ENCODE peak calls at places on chromosomes 7 and 10, in nine cellular contexts. P is PC-9, O is tibial nerve, C is hepatocyte, R is BJ, H is lower leg skin, D is cardiac fibroblast, F is upper lobe of right lung, U is colonic mucosa. Q is an unnamed sample.

GRCh38 chr10:48612241-48612943 is 7.5 kb upstream of the ARHGAP22 start:
- DNase-seq in P (no peak), O (no peak), C (no peak), R (no peak), H (peak), D (peak), F (no peak), U (peak), Q (no peak)

GRCh38 chr10:114045071-114045737 is 1.5 kb downstream of the ADRB1 start:
- DNase-seq in P (no peak), O (no peak), C (peak), R (no peak), H (peak), D (no peak), F (peak), U (peak), Q (peak)

GRCh38 chr7:4613855-4614548 is 68.1 kb upstream of the FOXK1 start:
- DNase-seq in P (no peak), O (no peak), C (peak), R (no peak), H (no peak), D (peak), F (no peak), U (no peak), Q (no peak)

GRCh38 chr7:112081778-112082177 is 124.4 kb downstream of the DOCK4 start:
- DNase-seq in P (no peak), O (no peak), C (no peak), R (no peak), H (no peak), D (no peak), F (no peak), U (no peak), Q (no peak)

GRCh38 chr7:68542831-68543230 is 1055.4 kb upstream of the AUTS2 start:
- DNase-seq in P (no peak), O (no peak), C (no peak), R (no peak), H (no peak), D (no peak), F (no peak), U (no peak), Q (no peak)

GRCh38 chr10:86798636-86799035 is 42.2 kb downstream of the BMPR1A start:
- DNase-seq in P (no peak), O (no peak), C (no peak), R (peak), H (no peak), D (no peak), F (no peak), U (no peak), Q (peak)

GRCh38 chr7:139763330-139763729 is 14.5 kb downstream of the HIPK2 start:
- DNase-seq in P (no peak), O (no peak), C (no peak), R (no peak), H (no peak), D (peak), F (no peak), U (no peak), Q (no peak)

GRCh38 chr7:143049380-143049779 is 2.8 kb upstream of the OR6V1 start:
- DNase-seq in P (no peak), O (no peak), C (no peak), R (no peak), H (no peak), D (peak), F (no peak), U (no peak), Q (no peak)

GRCh38 chr7:37698782-37699181 is 15.2 kb downstream of the GPR141 start:
- DNase-seq in P (no peak), O (no peak), C (no peak), R (no peak), H (no peak), D (no peak), F (no peak), U (no peak), Q (no peak)

GRCh38 chr10:121217331-121217730 is 366.2 kb downstream of the WDR11 start:
- DNase-seq in P (no peak), O (no peak), C (no peak), R (no peak), H (no peak), D (no peak), F (no peak), U (no peak), Q (no peak)

GRCh38 chr10:98516352-98516751 is 69.6 kb upstream of the HPS1 start:
- DNase-seq in P (no peak), O (no peak), C (no peak), R (no peak), H (no peak), D (no peak), F (no peak), U (no peak), Q (no peak)

GRCh38 chr10:78774614-78774998 is 294.2 kb upstream of the ZMIZ1 start:
- DNase-seq in P (no peak), O (no peak), C (no peak), R (no peak), H (peak), D (no peak), F (peak), U (no peak), Q (no peak)

GRCh38 chr10:130141878-130142277 is 5.7 kb downstream of the GLRX3 start:
- DNase-seq in P (no peak), O (no peak), C (no peak), R (no peak), H (no peak), D (no peak), F (no peak), U (no peak), Q (peak)

GRCh38 chr7:81007053-81007452 is 88.2 kb upstream of the SEMA3C start:
- DNase-seq in P (no peak), O (no peak), C (no peak), R (no peak), H (no peak), D (no peak), F (no peak), U (no peak), Q (no peak)

GRCh38 chr7:8254667-8255066 is 7.3 kb downstream of the ICA1 start:
- DNase-seq in P (no peak), O (no peak), C (no peak), R (no peak), H (no peak), D (no peak), F (no peak), U (peak), Q (no peak)

DNA sequence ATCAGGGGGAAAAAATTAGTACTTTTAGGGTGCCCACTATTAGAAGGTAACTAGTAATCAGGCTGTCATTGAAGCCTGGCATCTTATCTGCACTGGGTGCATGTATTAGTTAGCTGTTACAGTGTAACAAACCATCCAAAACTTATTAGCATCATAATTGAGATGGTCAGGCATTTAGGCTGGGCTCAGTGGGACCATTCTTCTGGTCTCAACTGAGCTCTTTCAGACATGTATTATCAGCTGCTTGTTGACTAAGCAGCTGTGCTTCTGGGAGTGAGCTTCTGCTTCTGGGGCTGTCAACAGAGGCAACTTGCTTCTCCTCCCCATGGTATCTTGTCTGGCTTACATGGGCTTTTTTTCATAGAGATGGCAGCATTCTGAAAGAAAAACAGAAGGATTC is 154.0 kb upstream of the ZNF92 start:
- DNase-seq in P (no peak), O (no peak), C (no peak), R (no peak), H (no peak), D (no peak), F (no peak), U (no peak), Q (no peak)
- H3K4me3 ChIP-seq in P (no peak), O (no peak), C (no peak), R (no peak), H (no peak), D (no peak), F (no peak), U (no peak), Q (no peak)

GRCh38 chr7:132930881-132931280 is 151.0 kb downstream of the CHCHD3 start:
- DNase-seq in P (no peak), O (no peak), C (no peak), R (no peak), H (no peak), D (peak), F (no peak), U (no peak), Q (peak)
- TF ChIP-seq CTCF in P (no peak), O (no peak), C (peak), R (peak), H (no peak), D (peak), F (peak), U (no peak), Q (peak)

GRCh38 chr10:66405566-66405965 is 520.3 kb upstream of the LRRTM3 start:
- DNase-seq in P (no peak), O (no peak), C (no peak), R (no peak), H (no peak), D (no peak), F (no peak), U (no peak), Q (no peak)
- H3K4me3 ChIP-seq in P (no peak), O (no peak), C (no peak), R (no peak), H (no peak), D (no peak), F (no peak), U (no peak), Q (no peak)

GRCh38 chr10:117740696-117741222 is 198.2 kb downstream of the EMX2 start:
- DNase-seq in P (no peak), O (no peak), C (no peak), R (no peak), H (no peak), D (no peak), F (no peak), U (no peak), Q (no peak)

GRCh38 chr10:117745301-117745700 is 202.8 kb downstream of the EMX2 start:
- DNase-seq in P (no peak), O (no peak), C (no peak), R (no peak), H (no peak), D (no peak), F (no peak), U (no peak), Q (no peak)

GRCh38 chr10:117740088-117740487 is 197.5 kb downstream of the EMX2 start:
- DNase-seq in P (no peak), O (no peak), C (no peak), R (no peak), H (no peak), D (no peak), F (no peak), U (no peak), Q (no peak)

GRCh38 chr10:117743517-117743916 is 201.0 kb downstream of the EMX2 start:
- DNase-seq in P (no peak), O (no peak), C (no peak), R (no peak), H (no peak), D (no peak), F (no peak), U (no peak), Q (no peak)

GRCh38 chr10:117741524-117741923 is 199.0 kb downstream of the EMX2 start:
- DNase-seq in P (no peak), O (no peak), C (no peak), R (no peak), H (no peak), D (no peak), F (no peak), U (no peak), Q (no peak)
- TF ChIP-seq CTCF in P (no peak), O (no peak), C (no peak), R (peak), H (no peak), D (peak), F (no peak), U (no peak), Q (no peak)

GRCh38 chr10:133356549-133356948 is 1.3 kb downstream of the FUOM start:
- DNase-seq in P (no peak), O (no peak), C (no peak), R (no peak), H (no peak), D (no peak), F (no peak), U (no peak), Q (no peak)
- H3K4me3 ChIP-seq in P (peak), O (peak), C (no peak), R (peak), H (no peak), D (peak), F (peak), U (peak), Q (peak)

DNA sequence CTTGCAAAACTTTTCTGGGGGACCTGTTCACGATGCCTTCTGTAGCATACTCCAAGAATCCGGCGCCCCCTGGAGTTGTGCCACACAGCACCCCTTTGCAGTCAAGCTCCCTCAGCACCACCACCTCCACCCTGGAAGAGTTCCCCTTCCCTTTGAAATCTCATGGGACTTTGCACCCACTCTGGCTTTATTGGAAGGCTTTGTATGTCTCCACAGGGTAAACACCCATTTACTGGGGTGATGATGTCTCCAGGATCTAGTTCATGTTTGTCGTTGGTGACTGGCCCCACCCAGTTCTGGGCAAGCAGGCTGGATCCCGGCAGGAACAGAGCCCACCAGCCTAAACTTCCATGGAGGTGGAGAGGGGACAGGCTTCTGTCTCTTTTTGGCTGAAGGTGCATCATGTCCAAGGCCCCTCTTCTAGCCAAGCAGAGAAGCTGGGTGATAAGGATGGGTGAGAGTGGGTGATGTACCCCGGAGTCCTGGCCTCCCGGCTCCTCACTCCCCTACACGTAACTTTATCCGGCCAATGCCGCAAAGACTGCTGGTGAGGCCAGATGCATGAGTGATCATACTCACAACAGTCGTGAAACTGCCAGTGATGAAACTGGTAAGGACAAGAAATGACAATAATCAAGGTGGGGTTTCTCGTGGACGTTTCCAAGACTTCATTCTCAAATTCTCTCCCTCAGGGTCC is 727 bp upstream of the CLDN4 start:
- DNase-seq in P (peak), O (no peak), C (peak), R (no peak), H (no peak), D (no peak), F (no peak), U (peak), Q (no peak)
- TF ChIP-seq CTCF in P (peak), O (no peak), C (peak), R (no peak), H (no peak), D (no peak), F (no peak), U (no peak), Q (no peak)

DNA sequence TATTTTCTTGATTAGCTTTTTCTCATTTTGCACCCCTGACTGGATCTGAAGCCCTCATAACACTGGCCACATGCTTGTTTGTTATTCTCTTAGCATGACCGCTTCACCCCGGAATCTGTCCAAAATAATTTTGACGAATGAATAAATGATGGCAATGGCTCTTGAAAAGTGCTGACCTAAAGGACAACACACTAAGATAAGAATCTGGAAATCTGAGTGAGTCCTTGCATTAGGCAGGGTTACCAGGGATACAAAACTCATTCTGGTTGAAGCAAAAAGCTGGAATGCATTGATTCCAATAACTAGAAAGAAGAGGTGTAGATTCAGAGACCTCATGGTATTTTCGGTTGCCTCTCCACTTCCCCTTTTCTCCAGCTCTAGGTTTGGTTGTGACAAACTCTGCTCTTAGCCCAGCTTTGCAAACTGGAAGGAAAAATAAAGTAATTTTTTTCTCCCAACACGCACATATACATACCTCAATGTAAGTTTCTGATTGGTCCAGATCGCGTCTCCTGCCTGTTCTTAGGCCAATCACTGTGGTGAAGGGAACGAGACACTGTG is 157.4 kb downstream of the SKIDA1 start:
- DNase-seq in P (no peak), O (no peak), C (no peak), R (no peak), H (no peak), D (no peak), F (no peak), U (no peak), Q (peak)
- H3K4me3 ChIP-seq in P (no peak), O (no peak), C (no peak), R (no peak), H (no peak), D (no peak), F (no peak), U (no peak), Q (no peak)

GRCh38 chr10:71748671-71749191 is 24.6 kb downstream of the VSIR start:
- DNase-seq in P (no peak), O (peak), C (no peak), R (no peak), H (peak), D (no peak), F (peak), U (peak), Q (peak)

GRCh38 chr10:71746344-71747037 is 26.8 kb downstream of the VSIR start:
- DNase-seq in P (peak), O (no peak), C (peak), R (no peak), H (no peak), D (no peak), F (no peak), U (peak), Q (no peak)

GRCh38 chr10:71745659-71746250 is 26.2 kb upstream of the C10orf105 start:
- DNase-seq in P (no peak), O (no peak), C (no peak), R (no peak), H (no peak), D (no peak), F (no peak), U (peak), Q (no peak)

GRCh38 chr10:71747808-71748523 is 25.4 kb downstream of the VSIR start:
- DNase-seq in P (no peak), O (no peak), C (no peak), R (no peak), H (no peak), D (no peak), F (no peak), U (peak), Q (peak)

GRCh38 chr10:71747039-71747807 is 26.1 kb downstream of the VSIR start:
- DNase-seq in P (no peak), O (no peak), C (no peak), R (no peak), H (no peak), D (no peak), F (no peak), U (peak), Q (no peak)
- TF ChIP-seq CTCF in P (no peak), O (no peak), C (no peak), R (no peak), H (no peak), D (no peak), F (no peak), U (no peak), Q (no peak)

GRCh38 chr7:129255800-129256199 is 31.0 kb downstream of the AHCYL2 start:
- DNase-seq in P (no peak), O (no peak), C (no peak), R (no peak), H (no peak), D (no peak), F (no peak), U (no peak), Q (no peak)

GRCh38 chr7:129258649-129259389 is 34.0 kb downstream of the AHCYL2 start:
- DNase-seq in P (no peak), O (no peak), C (no peak), R (no peak), H (no peak), D (peak), F (no peak), U (no peak), Q (no peak)

GRCh38 chr7:129256221-129256620 is 31.4 kb downstream of the AHCYL2 start:
- DNase-seq in P (no peak), O (no peak), C (no peak), R (no peak), H (no peak), D (no peak), F (no peak), U (no peak), Q (no peak)

GRCh38 chr7:129252133-129252532 is 27.3 kb downstream of the AHCYL2 start:
- DNase-seq in P (no peak), O (no peak), C (no peak), R (no peak), H (no peak), D (no peak), F (no peak), U (no peak), Q (no peak)

DNA sequence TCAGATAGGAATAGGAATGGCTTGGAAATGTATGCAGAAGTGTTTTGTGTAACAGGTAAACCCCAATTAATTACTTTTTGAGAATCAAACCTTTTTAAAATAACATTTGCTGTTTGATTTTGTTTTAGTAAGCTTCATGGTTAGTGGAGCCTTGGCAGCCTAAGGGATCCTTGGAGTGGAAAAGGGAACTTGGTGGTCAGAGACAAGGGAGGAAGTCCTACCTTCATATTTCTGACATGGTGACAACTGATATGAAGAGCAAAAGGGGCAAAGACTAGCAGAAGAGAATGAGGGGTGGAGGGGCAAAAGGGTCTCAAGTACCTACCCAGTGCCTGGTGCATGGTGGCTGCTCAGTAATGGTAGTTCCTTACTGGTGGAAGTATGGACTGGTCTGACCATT is 32.3 kb downstream of the AHCYL2 start:
- DNase-seq in P (no peak), O (no peak), C (no peak), R (no peak), H (no peak), D (no peak), F (no peak), U (no peak), Q (no peak)
- H3K4me3 ChIP-seq in P (no peak), O (no peak), C (no peak), R (no peak), H (no peak), D (no peak), F (no peak), U (no peak), Q (no peak)

DNA sequence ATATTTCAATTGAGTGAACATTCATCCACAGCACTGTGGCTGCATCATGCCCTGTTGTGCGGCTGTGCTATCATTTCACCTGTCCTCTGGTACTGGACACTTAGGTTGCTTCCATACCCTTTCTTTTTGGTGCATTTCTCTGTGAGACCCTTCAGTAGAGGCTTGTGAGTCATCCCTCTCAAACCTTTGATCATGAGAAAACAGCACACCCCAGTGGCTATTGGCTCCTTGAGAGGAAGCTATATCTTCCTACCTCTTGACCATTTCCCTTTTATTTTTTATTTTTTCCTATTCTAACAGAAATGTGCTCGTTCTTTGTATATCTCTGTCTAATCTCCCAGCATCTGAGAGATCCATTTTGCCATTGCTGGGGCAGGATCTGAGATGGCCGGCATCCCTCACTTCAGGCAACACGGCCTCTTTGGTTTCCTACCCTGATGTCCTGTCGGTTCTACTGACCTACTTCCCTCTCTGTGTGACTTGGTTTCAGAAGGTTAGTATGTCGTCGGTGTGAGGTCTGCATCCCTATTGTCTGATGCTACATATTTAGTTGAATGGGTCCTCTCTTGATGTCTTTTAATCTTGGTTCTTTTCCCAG is 23.8 kb upstream of the PIK3AP1 start:
- DNase-seq in P (no peak), O (no peak), C (peak), R (no peak), H (peak), D (peak), F (no peak), U (no peak), Q (peak)
- TF ChIP-seq CTCF in P (peak), O (no peak), C (peak), R (no peak), H (no peak), D (no peak), F (peak), U (no peak), Q (peak)